ENCODE peak calls at places on chromosomes 13 and 19, in five cellular contexts. F is AG10803, B is HFF-Myc, V is cardiac muscle cell, A is H1. Q is an unnamed sample.

GRCh38 chr19:50569023-50569697 is 925 bp upstream of the LRRC4B start:
- DNase-seq in F (no peak), B (no peak), V (no peak), A (no peak), Q (no peak)

GRCh38 chr19:54432144-54432738 is 16.8 kb upstream of the LENG8 start:
- DNase-seq in F (no peak), B (no peak), V (no peak), A (no peak), Q (no peak)

GRCh38 chr19:52785506-52785905 is 1.1 kb downstream of the ZNF600 start:
- DNase-seq in F (no peak), B (no peak), V (no peak), A (no peak), Q (no peak)

GRCh38 chr19:48539503-48540096 is 12.4 kb upstream of the SULT2B1 start:
- DNase-seq in F (peak), B (no peak), V (peak), A (no peak), Q (no peak)

GRCh38 chr13:84481958-84482357 is 599.7 kb upstream of the SLITRK1 start:
- DNase-seq in F (peak), B (no peak), V (no peak), A (no peak), Q (no peak)

GRCh38 chr13:76820759-76821158 is 65.4 kb downstream of the KCTD12 start:
- DNase-seq in F (peak), B (no peak), V (no peak), A (no peak), Q (no peak)

GRCh38 chr19:28934626-28935025 is 278.3 kb downstream of the UQCRFS1 start:
- DNase-seq in F (peak), B (no peak), V (no peak), A (no peak), Q (no peak)

GRCh38 chr19:3678188-3678587 is 22.1 kb downstream of the PIP5K1C start:
- DNase-seq in F (no peak), B (no peak), V (no peak), A (no peak), Q (no peak)

GRCh38 chr19:35901055-35901644 is 810 bp upstream of the NFKBID start:
- DNase-seq in F (peak), B (no peak), V (no peak), A (no peak), Q (no peak)

GRCh38 chr13:66665991-66666390 is 564.1 kb downstream of the PCDH9 start:
- DNase-seq in F (peak), B (peak), V (peak), A (no peak), Q (no peak)

GRCh38 chr19:28793391-28794168 is 419.4 kb downstream of the UQCRFS1 start:
- DNase-seq in F (no peak), B (no peak), V (peak), A (peak), Q (no peak)

GRCh38 chr19:46718934-46719551 is 2.1 kb upstream of the PRKD2 start:
- DNase-seq in F (no peak), B (no peak), V (no peak), A (no peak), Q (peak)

GRCh38 chr13:50672025-50672424 is 171.5 kb downstream of the DLEU7 start:
- DNase-seq in F (peak), B (no peak), V (no peak), A (no peak), Q (no peak)

GRCh38 chr13:99859178-99860177 is 112.1 kb downstream of the ZIC5 start:
- DNase-seq in F (no peak), B (peak), V (no peak), A (no peak), Q (no peak)

GRCh38 chr13:111636804-111637203 is 316.4 kb downstream of the TEX29 start:
- DNase-seq in F (no peak), B (no peak), V (no peak), A (no peak), Q (no peak)

GRCh38 chr19:4831351-4832340 is at the start of gene TICAM1:
- DNase-seq in F (peak), B (no peak), V (peak), A (no peak), Q (peak)
- TF ChIP-seq CTCF in F (no peak), B (no peak), V (no peak), A (no peak), Q (no peak)

DNA sequence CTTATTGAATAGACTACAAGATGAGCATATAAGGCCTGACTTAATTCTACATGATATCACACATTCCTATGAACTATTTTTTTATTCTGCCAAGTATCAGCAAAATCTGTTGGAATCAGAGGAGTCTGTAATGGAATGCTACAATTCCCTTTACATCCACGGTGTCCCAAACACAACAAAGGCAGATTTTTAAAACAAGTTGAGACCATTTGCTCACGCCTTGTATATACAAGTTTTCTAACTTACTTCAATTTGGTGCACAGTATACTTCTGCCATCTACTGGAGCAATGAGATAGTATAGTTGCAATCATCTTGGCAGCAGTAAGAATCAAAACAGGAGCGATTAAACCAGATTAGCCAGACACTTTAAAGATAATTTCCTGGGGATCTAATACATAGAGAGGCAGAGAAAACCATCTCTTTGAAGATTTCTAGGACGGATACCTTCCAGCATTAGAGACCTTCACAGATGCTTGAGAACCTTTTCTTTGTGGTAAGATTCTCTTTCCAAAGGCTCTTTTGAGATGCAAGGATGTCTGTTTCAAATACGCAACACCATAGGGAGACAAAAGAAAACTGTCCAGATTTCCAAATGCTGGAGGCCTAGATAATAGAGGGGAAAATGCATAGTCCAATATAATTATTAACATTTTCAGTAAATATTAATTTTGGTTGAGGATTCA is 302.0 kb upstream of the MIR17HG start:
- DNase-seq in F (no peak), B (no peak), V (peak), A (no peak), Q (no peak)
- TF ChIP-seq CTCF in F (no peak), B (no peak), V (peak), A (peak), Q (no peak)

DNA sequence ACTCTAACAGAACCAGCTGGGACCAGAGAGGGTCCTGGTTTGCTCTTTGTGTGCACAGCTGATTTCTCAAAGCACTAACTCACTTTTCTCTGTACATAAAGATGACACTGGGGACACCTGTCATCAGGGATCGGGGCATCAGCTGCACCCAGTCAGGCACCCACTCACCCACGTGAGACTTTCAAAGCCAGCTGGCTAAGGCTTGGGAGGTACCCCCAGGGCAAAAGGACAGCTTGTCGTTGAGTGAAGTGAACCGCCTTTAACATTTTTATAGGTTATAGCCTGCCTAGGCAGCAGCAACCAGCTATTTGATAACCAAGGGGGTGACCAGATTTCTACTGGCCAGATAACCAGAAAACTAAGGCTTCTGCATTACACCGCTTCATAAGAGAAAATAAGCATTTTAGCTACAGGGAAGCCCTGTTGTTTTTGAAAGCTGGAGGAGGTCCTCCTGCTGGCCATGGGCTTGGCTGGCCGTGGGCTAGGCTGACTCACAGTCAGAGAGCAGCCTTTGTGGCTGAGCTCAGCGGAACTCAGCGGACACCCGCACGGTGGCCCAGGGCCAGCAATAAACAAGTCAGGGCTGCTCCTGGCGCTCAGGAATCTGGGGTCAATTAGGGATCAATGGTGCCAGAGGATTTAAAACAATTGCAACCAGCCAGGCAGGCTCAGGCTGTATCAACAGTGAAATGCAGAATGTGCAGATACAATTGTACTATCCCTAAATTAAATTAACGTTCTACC is 57.1 kb downstream of the ALOX5AP start:
- DNase-seq in F (peak), B (peak), V (no peak), A (no peak), Q (no peak)
- TF ChIP-seq CTCF in F (peak), B (peak), V (peak), A (no peak), Q (no peak)

DNA sequence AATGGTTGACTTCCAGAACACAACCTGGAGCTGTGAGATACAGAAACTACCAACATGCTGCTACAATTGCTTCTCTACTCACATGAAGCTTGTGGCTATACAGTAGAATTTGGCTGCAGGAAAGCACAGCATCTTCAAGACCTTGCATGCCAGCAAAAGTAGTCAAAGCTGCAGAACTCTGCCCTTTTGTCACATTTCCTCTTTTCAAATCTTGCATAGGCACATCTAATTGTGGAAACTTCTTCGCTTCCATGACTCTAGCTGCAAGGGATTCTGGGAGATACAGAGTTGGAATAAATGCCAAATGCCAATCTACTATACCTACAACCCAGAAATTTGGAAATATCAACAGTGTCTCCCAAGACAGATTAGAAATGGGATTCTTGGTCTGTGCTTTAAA is 462.2 kb downstream of the FOXO1 start:
- DNase-seq in F (no peak), B (no peak), V (no peak), A (no peak), Q (no peak)
- TF ChIP-seq CTCF in F (no peak), B (no peak), V (no peak), A (no peak), Q (no peak)

DNA sequence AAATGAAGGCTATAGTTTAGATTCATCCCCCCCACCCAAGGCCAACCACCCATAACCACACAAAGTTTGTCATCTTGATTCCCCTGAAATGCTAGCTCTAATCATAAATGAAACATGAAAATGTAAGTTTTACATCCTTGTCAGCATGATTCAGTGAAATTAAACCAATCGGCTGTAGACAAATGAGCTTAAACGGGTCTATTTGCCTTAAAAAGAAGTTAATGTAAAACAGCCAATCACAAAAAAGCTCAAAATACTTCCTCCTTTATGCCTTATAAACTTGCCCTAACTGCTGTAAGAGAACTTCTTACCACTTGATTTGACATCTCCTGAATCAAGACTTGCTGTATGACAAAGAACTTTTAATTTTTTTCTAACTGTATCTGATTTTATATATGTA is 34.5 kb upstream of the MRI1 start:
- DNase-seq in F (peak), B (no peak), V (no peak), A (no peak), Q (no peak)
- TF ChIP-seq CTCF in F (no peak), B (no peak), V (no peak), A (no peak), Q (no peak)

Q was measured in activated B cell treated with CpG ODN at 0.5 μM for 24 hours.